ENCODE peak calls at places on chromosomes 5 and 9, in four cellular contexts. G is HepG2, M is GM12878, E is K562. O is an unnamed sample.

GRCh38 chr5:172985596-172985995 is 2.0 kb downstream of the ATP6V0E1 start:
- DNase-seq in G (no peak), M (no peak), E (no peak), O (no peak)

GRCh38 chr5:91499943-91500531 is 116.9 kb upstream of the ARRDC3 start:
- DNase-seq in G (peak), M (no peak), E (peak), O (peak)

GRCh38 chr5:96336351-96336985 is 96.6 kb downstream of the PCSK1 start:
- DNase-seq in G (peak), M (no peak), E (peak), O (peak)

GRCh38 chr5:71830626-71831539 is 111.8 kb downstream of the CARTPT start:
- DNase-seq in G (no peak), M (no peak), E (no peak), O (no peak)

GRCh38 chr9:126860757-126861466 is 473 bp downstream of the ZBTB34 start:
- DNase-seq in G (no peak), M (no peak), E (no peak), O (peak)

GRCh38 chr5:848671-849111 is 2.1 kb downstream of the ZDHHC11 start:
- DNase-seq in G (no peak), M (no peak), E (no peak), O (no peak)

GRCh38 chr5:91016954-91017690 is 366.0 kb downstream of the ARRDC3 start:
- DNase-seq in G (no peak), M (no peak), E (no peak), O (no peak)

GRCh38 chr9:86682240-86682639 is 265.1 kb downstream of the GAS1 start:
- DNase-seq in G (no peak), M (no peak), E (no peak), O (no peak)

GRCh38 chr5:393846-394275 is 49.1 kb upstream of the EXOC3 start:
- DNase-seq in G (no peak), M (no peak), E (no peak), O (no peak)

GRCh38 chr5:32506251-32506661 is 61.7 kb upstream of the ZFR start:
- DNase-seq in G (no peak), M (no peak), E (no peak), O (no peak)

GRCh38 chr5:51347704-51348103 is 35.5 kb upstream of the ISL1 start:
- DNase-seq in G (peak), M (no peak), E (no peak), O (no peak)

GRCh38 chr5:157651623-157652376 is 438 bp downstream of the SOX30 start:
- DNase-seq in G (no peak), M (peak), E (no peak), O (no peak)

GRCh38 chr5:150075233-150075632 is 11.1 kb downstream of the CSF1R start:
- DNase-seq in G (no peak), M (no peak), E (no peak), O (no peak)

GRCh38 chr5:86596476-86596875 is 21.3 kb upstream of the COX7C start:
- DNase-seq in G (no peak), M (no peak), E (no peak), O (no peak)

GRCh38 chr5:126591549-126591948 is 3.5 kb downstream of the ALDH7A1 start:
- DNase-seq in G (no peak), M (no peak), E (no peak), O (no peak)

GRCh38 chr5:126589536-126590297 is 5.3 kb downstream of the ALDH7A1 start:
- DNase-seq in G (no peak), M (no peak), E (no peak), O (no peak)

DNA sequence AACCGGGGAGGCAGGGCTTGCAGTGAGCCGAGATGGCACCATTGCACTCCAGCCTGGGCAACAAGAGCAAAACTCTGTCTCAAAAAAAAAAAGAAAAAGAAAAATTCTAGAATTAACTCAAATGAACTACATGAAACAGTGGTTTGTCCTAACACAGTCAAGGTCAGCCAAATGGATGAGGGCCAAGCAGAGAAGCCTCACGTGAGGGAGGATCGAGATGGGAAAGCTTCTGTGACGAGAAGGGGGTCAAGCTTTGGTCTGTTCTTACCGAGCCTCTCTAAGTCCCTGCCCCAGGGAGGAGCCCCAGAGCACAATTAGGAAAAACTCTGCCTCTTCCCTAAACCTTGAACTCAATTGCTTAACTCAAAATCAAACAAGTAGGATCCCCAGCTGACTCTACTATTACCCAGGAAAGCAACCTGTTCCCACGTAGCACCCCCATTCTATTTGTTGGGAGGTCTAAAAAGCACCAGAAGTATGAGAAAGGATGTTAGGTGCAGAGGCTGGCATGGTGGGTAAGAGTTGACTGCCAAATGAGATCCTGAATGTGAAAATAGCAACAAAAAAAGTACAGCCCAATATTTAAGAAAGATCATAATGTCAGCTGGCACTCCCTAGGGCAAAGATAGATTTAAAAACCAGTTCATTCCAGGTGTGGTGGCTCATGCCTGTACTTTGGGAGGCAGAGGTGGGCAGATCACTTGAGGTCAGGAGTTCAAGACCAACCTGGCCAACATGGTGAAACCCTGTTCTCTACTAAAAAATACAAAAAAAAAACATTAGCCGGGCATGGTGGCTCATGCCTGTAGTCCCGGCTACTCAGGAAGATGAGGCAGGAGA is 7.2 kb downstream of the ALDH7A1 start:
- DNase-seq in G (no peak), M (no peak), E (no peak), O (no peak)
- TF ChIP-seq TARDBP in G (no peak), M (no peak), E (no peak), O (no peak)

GRCh38 chr5:88524941-88525340 is 256.3 kb upstream of the TMEM161B start:
- DNase-seq in G (no peak), M (no peak), E (no peak), O (no peak)
- TF ChIP-seq SP1 in G (no peak), M (no peak), E (no peak), O (no peak)

DNA sequence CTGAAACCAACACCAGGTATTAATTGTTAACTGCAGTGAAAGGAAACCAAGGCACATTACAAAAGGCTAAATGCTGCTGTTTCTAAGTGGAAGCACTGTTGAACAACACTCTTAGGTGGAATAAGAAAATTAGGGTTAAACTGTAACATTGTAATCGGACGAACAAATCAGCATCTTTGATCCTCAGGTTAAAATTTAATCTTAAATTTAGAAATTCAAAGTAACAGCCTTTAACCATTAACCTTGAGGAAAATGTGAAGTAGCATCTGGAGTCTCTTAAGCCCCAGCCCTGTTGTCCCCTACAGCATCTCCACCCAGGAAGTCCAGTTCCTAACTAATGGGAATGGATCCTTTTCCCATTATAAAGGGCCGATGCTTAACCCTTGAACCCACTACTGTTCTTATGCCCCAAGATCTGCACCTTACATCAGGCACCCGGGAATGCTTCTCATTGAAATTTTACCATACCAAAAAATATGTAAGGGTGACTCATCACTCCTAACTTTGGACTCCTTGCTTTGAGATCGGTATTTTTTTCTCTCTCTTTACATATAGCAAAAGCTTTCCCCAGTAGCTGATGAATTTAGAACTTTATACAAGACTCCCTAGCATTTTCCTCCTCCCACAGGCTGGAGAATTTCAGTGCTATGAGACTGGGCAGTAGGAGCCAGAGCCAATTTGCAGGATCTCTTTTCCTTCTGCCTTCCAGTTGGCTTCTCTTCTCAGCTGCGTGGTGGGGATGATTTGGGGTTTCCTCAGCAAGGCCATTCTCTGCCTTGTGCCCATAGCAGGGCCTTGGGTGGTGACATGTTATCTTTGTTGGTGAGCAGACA is 32.0 kb upstream of the ITGA2 start:
- DNase-seq in G (peak), M (no peak), E (no peak), O (no peak)
- TF ChIP-seq FOXK2 in G (no peak), M (no peak), E (no peak), O (no peak)

GRCh38 chr5:79011869-79012268 is 26.8 kb upstream of the ARSB start:
- DNase-seq in G (no peak), M (no peak), E (no peak), O (no peak)

GRCh38 chr5:79008362-79008761 is 23.3 kb upstream of the ARSB start:
- DNase-seq in G (no peak), M (no peak), E (no peak), O (no peak)

GRCh38 chr5:79014631-79015030 is 29.5 kb upstream of the ARSB start:
- DNase-seq in G (no peak), M (no peak), E (no peak), O (no peak)

GRCh38 chr5:79005939-79006338 is 20.8 kb upstream of the ARSB start:
- DNase-seq in G (no peak), M (no peak), E (no peak), O (no peak)

GRCh38 chr5:79011219-79011836 is 26.2 kb upstream of the ARSB start:
- DNase-seq in G (no peak), M (no peak), E (no peak), O (no peak)
- TF ChIP-seq TARDBP in G (no peak), M (no peak), E (no peak), O (no peak)

DNA sequence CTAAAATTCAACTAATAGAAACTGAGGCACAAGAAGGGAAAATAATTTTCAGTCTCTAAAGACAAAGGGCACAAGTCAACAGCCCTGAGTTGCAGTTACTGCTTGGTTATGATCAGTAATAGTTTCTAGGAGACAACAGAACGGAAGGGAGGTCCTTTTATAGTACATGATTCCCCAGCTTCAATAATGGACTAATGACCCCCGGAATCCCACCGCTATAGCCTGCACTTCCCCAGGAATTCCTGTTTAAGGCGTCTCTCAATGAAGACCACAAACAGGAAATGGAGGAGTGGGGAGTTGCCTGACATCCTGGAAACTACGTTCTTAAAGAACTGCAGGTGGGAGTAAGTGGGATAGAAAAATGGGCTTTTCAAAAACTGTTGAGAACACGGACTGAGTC is 60.6 kb downstream of the DIAPH1 start:
- DNase-seq in G (no peak), M (no peak), E (no peak), O (no peak)
- TF ChIP-seq SP1 in G (no peak), M (no peak), E (no peak), O (no peak)

GRCh38 chr9:129254566-129255287 is 76.7 kb upstream of the IER5L start:
- DNase-seq in G (no peak), M (no peak), E (no peak), O (no peak)

GRCh38 chr9:129258124-129258822 is 80.2 kb upstream of the IER5L start:
- DNase-seq in G (peak), M (no peak), E (peak), O (peak)

GRCh38 chr9:129259373-129259772 is 81.3 kb upstream of the IER5L start:
- DNase-seq in G (no peak), M (no peak), E (no peak), O (no peak)

GRCh38 chr9:129258823-129259301 is 80.8 kb upstream of the IER5L start:
- DNase-seq in G (no peak), M (no peak), E (no peak), O (no peak)

DNA sequence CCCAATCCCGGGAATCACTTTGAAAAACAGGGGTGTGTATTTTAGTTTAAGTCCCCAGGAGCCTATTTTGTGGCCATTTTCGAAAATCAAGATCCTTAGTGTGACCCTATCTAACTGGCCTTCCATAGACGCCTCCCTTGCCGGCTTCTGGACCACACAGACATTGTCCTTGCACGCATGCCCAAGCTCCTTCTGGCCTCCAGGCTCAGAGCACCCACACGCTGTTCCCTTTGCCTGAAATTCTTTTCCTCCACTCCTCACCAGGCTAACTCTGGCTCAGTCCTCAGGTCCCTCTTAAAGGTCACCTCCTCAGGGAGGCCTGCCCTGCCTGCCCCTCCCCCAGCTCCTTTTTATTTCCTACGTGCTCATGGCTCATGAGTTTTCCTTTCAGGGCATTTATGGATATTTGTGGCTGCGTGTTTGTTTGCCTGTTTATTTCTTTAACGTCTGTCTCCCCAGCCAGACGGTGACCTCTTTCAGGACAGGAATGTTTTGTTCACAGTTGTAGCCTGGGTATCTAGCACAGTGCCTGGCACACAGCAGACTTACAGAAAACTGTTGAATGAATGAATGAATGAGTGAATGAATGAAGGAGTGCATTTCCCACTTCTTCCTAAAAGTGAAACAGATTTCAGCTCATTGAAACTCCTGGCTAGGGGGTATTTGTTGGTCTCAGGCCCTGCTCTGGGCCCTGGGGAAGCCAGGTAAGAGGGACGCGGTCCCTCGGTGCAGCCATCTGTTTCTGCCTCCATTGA is 79.1 kb upstream of the IER5L start:
- DNase-seq in G (no peak), M (no peak), E (no peak), O (no peak)
- TF ChIP-seq FOXK2 in G (no peak), M (no peak), E (no peak), O (no peak)

O was measured in HEK293T.